ENCODE peak calls at places on chromosomes 12 and 14, in ten cellular contexts. R is stimulated activated CD8-positive, alpha-beta memory T cell treated with anti-CD3 and anti-CD28 coated beads, Interleukin-7, amount 100 ng/mL, for 24 hours; Z is astrocyte of the spinal cord; D is MV-4-11; W is T47D; M is DMS153; B is H9; G is stimulated activated CD4-positive, alpha-beta T cell treated with anti-CD3 and anti-CD28 coated beads, Interleukin-1b, Interleukin-23, amount 100 ng/mL, for 1 hour; K is T-helper 1 cell; C is LHCN-M2. A is an unnamed sample.

GRCh38 chr12:95054206-95054605 is 19.2 kb downstream of the NR2C1 start:
- DNase-seq in R (no peak), Z (no peak), D (no peak), W (no peak), M (no peak), B (no peak), G (no peak), K (no peak), C (no peak), A (no peak)

GRCh38 chr12:74552201-74552600 is 14.6 kb downstream of the ATXN7L3B start:
- DNase-seq in R (no peak), Z (no peak), D (no peak), W (no peak), M (no peak), B (no peak), G (no peak), K (no peak), C (peak), A (no peak)

GRCh38 chr14:105015242-105015641 is 5.6 kb downstream of the CDCA4 start:
- DNase-seq in R (no peak), Z (no peak), D (no peak), W (no peak), M (no peak), B (no peak), G (no peak), K (no peak), C (no peak), A (no peak)

GRCh38 chr12:66288121-66288520 is 14.2 kb upstream of the HELB start:
- DNase-seq in R (no peak), Z (no peak), D (no peak), W (no peak), M (no peak), B (no peak), G (no peak), K (peak), C (no peak), A (no peak)

GRCh38 chr14:96095581-96096476 is 56.7 kb downstream of the C14orf132 start:
- DNase-seq in R (no peak), Z (peak), D (no peak), W (peak), M (peak), B (no peak), G (no peak), K (no peak), C (peak), A (no peak)

GRCh38 chr12:74722709-74723108 is 185.1 kb downstream of the ATXN7L3B start:
- DNase-seq in R (no peak), Z (no peak), D (no peak), W (no peak), M (no peak), B (no peak), G (no peak), K (no peak), C (no peak), A (no peak)

GRCh38 chr14:104388011-104388521 is 191.5 kb upstream of the C14orf180 start:
- DNase-seq in R (no peak), Z (no peak), D (no peak), W (no peak), M (no peak), B (peak), G (no peak), K (no peak), C (no peak), A (no peak)

GRCh38 chr12:22518998-22519397 is 25.3 kb downstream of the C2CD5 start:
- DNase-seq in R (no peak), Z (peak), D (no peak), W (no peak), M (no peak), B (no peak), G (no peak), K (no peak), C (peak), A (no peak)

GRCh38 chr12:108519558-108519957 is 4.5 kb downstream of the FICD start:
- DNase-seq in R (no peak), Z (no peak), D (no peak), W (peak), M (no peak), B (peak), G (no peak), K (no peak), C (no peak), A (no peak)

GRCh38 chr12:63154560-63154959 is 3.6 kb upstream of the AVPR1A start:
- DNase-seq in R (no peak), Z (no peak), D (no peak), W (no peak), M (no peak), B (no peak), G (no peak), K (no peak), C (no peak), A (no peak)

A was measured in H1.